ENCODE peak calls at places on chromosome 22, in six cellular contexts. One of them, this sample, is unnamed.
A peak's percentile ranks its signal among the peaks of the same experiment; 100 is the strongest.

GRCh38 chr22:29727248-29727551 is 7.4 kb downstream of the CABP7 start:
- DNase-seq in OCI-LY7: peak; percentile 30
- DNase-seq in esophagus squamous epithelium: no peak
- DNase-seq in spleen: no peak
- DNase-seq in upper lobe of right lung: peak; percentile 71
- DNase-seq in IMR-90: peak; percentile 32
- DNase-seq in this sample: peak; percentile 35

GRCh38 chr22:38830845-38831108 is 13.1 kb downstream of the NPTXR start:
- DNase-seq in OCI-LY7: no peak
- DNase-seq in upper lobe of right lung: peak; percentile 48
- DNase-seq in esophagus squamous epithelium: no peak
- DNase-seq in spleen: no peak
- DNase-seq in IMR-90: no peak
- DNase-seq in this sample: no peak

GRCh38 chr22:21961886-21962654 is 9.4 kb upstream of the PPM1F start:
- DNase-seq in esophagus squamous epithelium: no peak
- DNase-seq in IMR-90: peak; percentile 72
- DNase-seq in spleen: no peak
- DNase-seq in upper lobe of right lung: no peak
- DNase-seq in OCI-LY7: no peak
- DNase-seq in this sample: no peak

GRCh38 chr22:17086301-17086700 is 1.5 kb downstream of the IL17RA start:
- DNase-seq in esophagus squamous epithelium: no peak
- DNase-seq in spleen: no peak
- DNase-seq in IMR-90: no peak
- DNase-seq in OCI-LY7: no peak
- DNase-seq in upper lobe of right lung: peak; percentile 60
- DNase-seq in this sample: no peak

GRCh38 chr22:38431266-38432010 is 23.6 kb downstream of the KCNJ4 start:
- DNase-seq in upper lobe of right lung: no peak
- DNase-seq in esophagus squamous epithelium: no peak
- DNase-seq in spleen: no peak
- DNase-seq in OCI-LY7: no peak
- DNase-seq in IMR-90: no peak
- DNase-seq in this sample: no peak

GRCh38 chr22:29840498-29840897 is 2.4 kb upstream of the ASCC2 start:
- DNase-seq in spleen: no peak
- DNase-seq in IMR-90: no peak
- DNase-seq in upper lobe of right lung: no peak
- DNase-seq in esophagus squamous epithelium: no peak
- DNase-seq in OCI-LY7: no peak
- DNase-seq in this sample: no peak

GRCh38 chr22:32565002-32565339 is 90.4 kb downstream of the FBXO7 start:
- DNase-seq in esophagus squamous epithelium: no peak
- DNase-seq in spleen: no peak
- DNase-seq in IMR-90: no peak
- DNase-seq in OCI-LY7: no peak
- DNase-seq in upper lobe of right lung: no peak
- DNase-seq in this sample: no peak

GRCh38 chr22:28198692-28199091 is 279.6 kb upstream of the PITPNB start:
- DNase-seq in upper lobe of right lung: no peak
- DNase-seq in IMR-90: no peak
- DNase-seq in esophagus squamous epithelium: no peak
- DNase-seq in spleen: no peak
- DNase-seq in OCI-LY7: no peak
- DNase-seq in this sample: no peak

GRCh38 chr22:44190381-44190976 is 9.8 kb downstream of the PARVG start:
- DNase-seq in upper lobe of right lung: peak; percentile 44
- DNase-seq in IMR-90: no peak
- DNase-seq in spleen: no peak
- DNase-seq in esophagus squamous epithelium: no peak
- DNase-seq in OCI-LY7: no peak
- DNase-seq in this sample: no peak

GRCh38 chr22:20522828-20523117 is 15.4 kb downstream of the MED15 start:
- DNase-seq in OCI-LY7: no peak
- DNase-seq in esophagus squamous epithelium: no peak
- DNase-seq in upper lobe of right lung: no peak
- DNase-seq in spleen: no peak
- DNase-seq in IMR-90: no peak
- DNase-seq in this sample: no peak

GRCh38 chr22:31278643-31279326 is 13.5 kb downstream of the PIK3IP1 start:
- DNase-seq in spleen: no peak
- DNase-seq in IMR-90: no peak
- DNase-seq in esophagus squamous epithelium: no peak
- DNase-seq in upper lobe of right lung: no peak
- DNase-seq in OCI-LY7: no peak
- DNase-seq in this sample: no peak

GRCh38 chr22:41050873-41051272 is 41.5 kb upstream of the EP300 start:
- DNase-seq in IMR-90: no peak
- DNase-seq in upper lobe of right lung: no peak
- DNase-seq in esophagus squamous epithelium: no peak
- DNase-seq in OCI-LY7: no peak
- DNase-seq in spleen: no peak
- DNase-seq in this sample: peak; percentile 5

GRCh38 chr22:27730649-27731433 is 70.7 kb downstream of the MN1 start:
- DNase-seq in OCI-LY7: no peak
- DNase-seq in upper lobe of right lung: peak; percentile 31
- DNase-seq in IMR-90: no peak
- DNase-seq in spleen: no peak
- DNase-seq in esophagus squamous epithelium: no peak
- DNase-seq in this sample: no peak

GRCh38 chr22:20271114-20271994 is 3.2 kb upstream of the RTN4R start:
- DNase-seq in OCI-LY7: no peak
- DNase-seq in IMR-90: no peak
- DNase-seq in spleen: no peak
- DNase-seq in upper lobe of right lung: peak; percentile 80
- DNase-seq in esophagus squamous epithelium: no peak
- DNase-seq in this sample: no peak

GRCh38 chr22:19411690-19412045 is 19.9 kb downstream of the HIRA start:
- DNase-seq in spleen: no peak
- DNase-seq in IMR-90: no peak
- DNase-seq in OCI-LY7: no peak
- DNase-seq in upper lobe of right lung: no peak
- DNase-seq in esophagus squamous epithelium: no peak
- DNase-seq in this sample: no peak

GRCh38 chr22:30193031-30193794 is 53.3 kb downstream of the LIF start:
- DNase-seq in upper lobe of right lung: no peak
- DNase-seq in spleen: no peak
- DNase-seq in esophagus squamous epithelium: no peak
- DNase-seq in IMR-90: no peak
- DNase-seq in OCI-LY7: no peak
- DNase-seq in this sample: no peak

DNA sequence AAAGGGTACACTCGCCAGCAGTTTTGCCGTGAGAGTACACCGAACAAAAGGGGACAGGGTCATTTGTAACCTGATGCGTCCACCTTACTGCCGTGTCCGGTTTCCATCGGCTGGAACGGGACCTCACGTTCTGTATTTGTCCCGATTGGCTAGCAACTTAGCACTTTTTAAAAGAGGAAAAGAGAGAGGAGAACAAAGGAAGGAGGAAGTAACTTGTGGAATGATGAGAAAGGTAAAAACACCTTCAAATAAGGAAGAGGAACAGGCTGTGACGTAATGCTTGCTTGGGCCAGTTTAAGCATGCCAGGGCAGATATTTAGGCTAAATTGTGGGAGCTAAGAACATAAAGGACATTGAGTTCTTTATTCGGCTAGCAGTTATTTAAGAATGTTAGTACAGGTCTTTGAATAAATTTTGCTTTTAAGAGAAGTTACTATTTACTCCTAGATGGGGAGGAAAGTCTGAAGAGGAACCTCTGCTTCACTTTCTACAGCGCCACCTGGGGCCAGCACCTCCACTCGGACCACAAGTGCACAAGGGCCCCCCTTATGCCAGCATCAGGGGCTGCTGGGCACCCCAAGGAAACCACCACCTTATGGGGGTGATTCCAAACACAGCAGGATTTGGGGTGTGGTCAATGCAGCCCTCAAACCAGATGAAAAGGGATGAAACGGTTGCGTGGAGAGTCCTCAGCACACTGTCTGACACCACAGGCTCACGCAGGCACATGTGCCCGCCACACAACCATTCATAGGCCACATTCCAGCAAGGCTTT is 5.8 kb downstream of the ARSA start:
- DNase-seq in upper lobe of right lung: peak; percentile 62
- DNase-seq in OCI-LY7: peak; percentile 46
- DNase-seq in esophagus squamous epithelium: no peak
- DNase-seq in spleen: peak; percentile 86
- DNase-seq in IMR-90: no peak
- DNase-seq in this sample: no peak
- H3K4me3 ChIP-seq in upper lobe of right lung: peak overlapping the region; percentile 40
- H3K4me3 ChIP-seq in OCI-LY7: peak overlapping the region; percentile 67
- H3K4me3 ChIP-seq in esophagus squamous epithelium: peak overlapping the region; percentile 13
- H3K4me3 ChIP-seq in spleen: peak overlapping the region; percentile 41
- H3K4me3 ChIP-seq in IMR-90: no peak overlapping the region
- H3K4me3 ChIP-seq in this sample: no peak overlapping the region

DNA sequence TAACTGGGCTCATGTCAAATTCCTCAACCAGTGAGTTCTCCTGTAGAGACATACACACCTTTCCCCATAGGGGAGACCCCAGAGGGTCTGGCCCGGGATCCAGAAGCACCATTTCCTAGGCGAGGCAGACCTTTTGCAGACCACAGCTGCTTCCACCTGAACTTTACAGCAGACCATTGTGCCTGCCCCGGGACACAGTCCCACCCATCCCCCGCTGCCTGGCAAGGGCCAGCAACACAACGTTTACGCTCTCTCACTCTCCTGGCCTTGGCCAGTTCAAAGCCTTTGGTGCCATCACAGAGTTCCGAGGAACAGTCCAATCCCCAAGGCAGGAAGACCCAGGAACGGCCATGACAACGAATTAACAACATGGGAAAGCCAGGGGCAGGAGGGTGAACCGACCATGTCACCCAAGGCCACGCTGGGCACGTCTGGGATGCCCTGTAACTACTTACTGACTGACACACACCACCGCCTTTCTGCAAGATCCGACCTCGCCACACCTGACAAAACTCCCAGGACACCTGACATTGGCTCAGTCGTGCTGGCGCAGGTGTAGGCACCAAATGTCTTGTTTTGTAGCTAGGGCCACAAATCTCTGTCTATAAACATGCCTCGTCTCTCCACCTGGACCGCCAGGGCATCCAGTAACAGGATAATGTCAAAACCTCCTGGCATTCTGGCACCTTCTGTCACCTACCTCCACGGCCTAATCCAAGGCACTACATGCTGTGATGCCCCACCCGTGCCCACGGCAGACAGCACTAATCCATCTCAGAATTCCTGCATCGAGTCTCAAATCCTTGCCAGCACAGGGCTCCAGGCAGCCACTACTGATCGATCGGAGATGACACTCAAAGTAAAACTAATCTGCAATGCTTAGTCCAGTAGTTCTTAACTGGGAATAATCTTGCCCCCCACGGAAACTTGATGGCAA is 51.3 kb downstream of the MYH9 start:
- DNase-seq in esophagus squamous epithelium: no peak
- DNase-seq in OCI-LY7: no peak
- DNase-seq in IMR-90: no peak
- DNase-seq in spleen: no peak
- DNase-seq in upper lobe of right lung: no peak
- DNase-seq in this sample: no peak
- H3K4me3 ChIP-seq in esophagus squamous epithelium: no peak overlapping the region
- H3K4me3 ChIP-seq in OCI-LY7: no peak overlapping the region
- H3K4me3 ChIP-seq in IMR-90: no peak overlapping the region
- H3K4me3 ChIP-seq in spleen: no peak overlapping the region
- H3K4me3 ChIP-seq in upper lobe of right lung: no peak overlapping the region
- H3K4me3 ChIP-seq in this sample: no peak overlapping the region

DNA sequence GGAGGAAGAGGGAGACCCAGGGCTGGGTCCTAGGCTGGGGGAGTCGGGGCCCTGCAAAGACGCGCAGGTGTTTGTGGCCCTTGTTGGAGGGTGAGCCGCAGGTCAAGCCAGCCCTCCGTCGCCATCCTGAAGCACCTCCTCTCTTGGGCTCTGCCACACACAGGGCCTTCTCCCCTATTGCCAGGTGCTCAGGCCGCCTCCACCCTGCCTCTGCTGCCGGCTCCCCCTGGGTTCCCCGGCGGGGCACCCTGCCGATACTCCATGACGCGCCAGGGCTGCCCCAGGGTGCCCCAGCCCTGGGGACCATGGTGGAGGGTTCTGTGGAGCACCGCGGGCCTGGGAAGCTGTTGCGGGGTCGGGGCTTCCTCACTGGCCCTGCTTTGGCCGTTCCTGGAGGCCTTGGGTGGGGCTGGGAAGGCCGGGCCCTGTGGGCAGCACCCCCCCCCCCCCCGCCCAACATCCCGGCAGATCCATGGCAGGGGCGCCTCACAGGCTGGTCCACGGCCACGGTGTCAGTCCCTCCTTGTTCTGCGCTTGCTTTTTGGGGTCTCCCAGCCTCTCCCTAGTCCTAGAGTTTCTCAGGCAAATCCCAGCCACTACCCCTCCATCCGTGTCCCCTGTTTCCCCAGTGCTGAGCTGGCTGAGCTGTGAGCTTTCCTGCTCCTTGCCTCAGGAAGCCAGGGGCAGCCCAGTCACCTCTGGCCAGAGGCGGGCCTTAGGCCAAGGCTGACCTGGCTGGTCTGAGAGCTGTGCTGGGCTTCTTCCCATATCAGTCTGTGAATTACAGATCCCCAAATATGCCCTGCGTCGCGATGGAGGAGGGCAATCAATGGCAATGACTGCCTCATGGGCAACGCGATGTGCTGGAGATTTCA is 2.3 kb upstream of the ADORA2A start:
- DNase-seq in upper lobe of right lung: no peak
- DNase-seq in spleen: no peak
- DNase-seq in IMR-90: no peak
- DNase-seq in esophagus squamous epithelium: no peak
- DNase-seq in OCI-LY7: no peak
- DNase-seq in this sample: no peak
- H3K4me3 ChIP-seq in upper lobe of right lung: peak overlapping the region; percentile 68
- H3K4me3 ChIP-seq in spleen: peak overlapping the region; percentile 63
- H3K4me3 ChIP-seq in IMR-90: no peak overlapping the region
- H3K4me3 ChIP-seq in esophagus squamous epithelium: no peak overlapping the region
- H3K4me3 ChIP-seq in OCI-LY7: peak overlapping the region; percentile 74
- H3K4me3 ChIP-seq in this sample: no peak overlapping the region

GRCh38 chr22:23233084-23233501 is 52.8 kb downstream of the BCR start:
- DNase-seq in OCI-LY7: no peak
- DNase-seq in spleen: no peak
- DNase-seq in upper lobe of right lung: no peak
- DNase-seq in IMR-90: no peak
- DNase-seq in esophagus squamous epithelium: no peak
- DNase-seq in this sample: no peak
- H3K4me3 ChIP-seq in OCI-LY7: no peak overlapping the region
- H3K4me3 ChIP-seq in spleen: no peak overlapping the region
- H3K4me3 ChIP-seq in upper lobe of right lung: no peak overlapping the region
- H3K4me3 ChIP-seq in IMR-90: no peak overlapping the region
- H3K4me3 ChIP-seq in esophagus squamous epithelium: no peak overlapping the region
- H3K4me3 ChIP-seq in this sample: no peak overlapping the region